ENCODE peak calls at places on chromosomes 12 and 14, in seven cellular contexts. U, P, I, B, A, E and N are unnamed samples.

GRCh38 chr12:69994593-69995222 is 169.7 kb downstream of the MYRFL start:
- DNase-seq in U (no peak), P (no peak), I (no peak), B (no peak), A (peak; percentile 53), E (no peak), N (no peak)

GRCh38 chr14:102352213-102352612 is 10.5 kb downstream of the CINP start:
- DNase-seq in U (no peak), P (no peak), I (no peak), B (no peak), A (no peak), E (no peak), N (no peak)

GRCh38 chr14:51006781-51007211 is 62.5 kb upstream of the PYGL start:
- DNase-seq in U (no peak), P (no peak), I (peak; percentile 45), B (no peak), A (no peak), E (no peak), N (no peak)

GRCh38 chr12:113874999-113875561 is 91.0 kb downstream of the RBM19 start:
- DNase-seq in U (no peak), P (no peak), I (peak; percentile 47), B (no peak), A (no peak), E (no peak), N (no peak)

GRCh38 chr12:52147367-52147972 is 44.3 kb downstream of the KRT80 start:
- DNase-seq in U (no peak), P (no peak), I (peak; percentile 99), B (no peak), A (peak; percentile 96), E (no peak), N (no peak)

GRCh38 chr12:114925076-114925475 is 241.1 kb upstream of the TBX3 start:
- DNase-seq in U (no peak), P (no peak), I (no peak), B (no peak), A (no peak), E (no peak), N (no peak)

GRCh38 chr12:69527506-69528272 is 57.5 kb downstream of the FRS2 start:
- DNase-seq in U (no peak), P (no peak), I (peak; percentile 81), B (no peak), A (no peak), E (no peak), N (no peak)

GRCh38 chr12:144650-145284 is 69.2 kb downstream of the SLC6A12 start:
- DNase-seq in U (no peak), P (no peak), I (no peak), B (no peak), A (no peak), E (peak; percentile 41), N (no peak)

GRCh38 chr12:180445-180844 is 33.5 kb downstream of the SLC6A12 start:
- DNase-seq in U (no peak), P (no peak), I (no peak), B (peak; percentile 66), A (peak; percentile 34), E (peak; percentile 73), N (no peak)

GRCh38 chr12:117441751-117442150 is 80.3 kb upstream of the NOS1 start:
- DNase-seq in U (no peak), P (no peak), I (no peak), B (no peak), A (no peak), E (no peak), N (no peak)

GRCh38 chr14:79493081-79493652 is 718.1 kb downstream of the DIO2 start:
- DNase-seq in U (no peak), P (no peak), I (no peak), B (no peak), A (no peak), E (no peak), N (no peak)

GRCh38 chr12:46342562-46343033 is 30.0 kb downstream of the SLC38A2 start:
- DNase-seq in U (peak; percentile 12), P (peak; percentile 4), I (peak; percentile 59), B (no peak), A (peak; percentile 67), E (peak; percentile 17), N (no peak)

GRCh38 chr12:59040651-59041050 is 120.3 kb upstream of the LRIG3 start:
- DNase-seq in U (no peak), P (no peak), I (peak; percentile 76), B (no peak), A (no peak), E (peak; percentile 26), N (no peak)

GRCh38 chr14:104933721-104934379 is 9.2 kb downstream of the PLD4 start:
- DNase-seq in U (no peak), P (no peak), I (no peak), B (no peak), A (no peak), E (no peak), N (no peak)

GRCh38 chr14:91466192-91466591 is 43.9 kb downstream of the PPP4R3A start:
- DNase-seq in U (no peak), P (no peak), I (no peak), B (no peak), A (no peak), E (no peak), N (no peak)

GRCh38 chr12:8081228-8081920 is 700 bp upstream of the NECAP1 start:
- DNase-seq in U (no peak), P (no peak), I (peak; percentile 33), B (no peak), A (no peak), E (peak; percentile 58), N (no peak)

GRCh38 chr14:44962573-44963528 is 861 bp downstream of the TOGARAM1 start:
- DNase-seq in U (no peak), P (peak; percentile 8), I (peak; percentile 58), B (no peak), A (peak; percentile 49), E (peak; percentile 44), N (no peak)

GRCh38 chr14:101123639-101124525 is 220.4 kb upstream of the RTL1 start:
- DNase-seq in U (no peak), P (no peak), I (no peak), B (no peak), A (peak; percentile 17), E (no peak), N (no peak)

GRCh38 chr12:128382946-128383739 is 116.2 kb downstream of the TMEM132C start:
- DNase-seq in U (no peak), P (no peak), I (no peak), B (no peak), A (no peak), E (no peak), N (no peak)

GRCh38 chr12:95629392-95629791 is 78.1 kb upstream of the USP44 start:
- DNase-seq in U (no peak), P (no peak), I (no peak), B (no peak), A (no peak), E (no peak), N (no peak)

GRCh38 chr14:59450716-59451115 is 14.5 kb downstream of the GPR135 start:
- DNase-seq in U (no peak), P (no peak), I (no peak), B (no peak), A (no peak), E (no peak), N (no peak)

GRCh38 chr12:84842406-84843013 is 70.1 kb downstream of the SLC6A15 start:
- DNase-seq in U (no peak), P (no peak), I (peak; percentile 58), B (no peak), A (no peak), E (peak; percentile 42), N (no peak)

GRCh38 chr14:99036594-99037293 is 235.3 kb downstream of the BCL11B start:
- DNase-seq in U (no peak), P (no peak), I (no peak), B (no peak), A (peak; percentile 25), E (no peak), N (no peak)

GRCh38 chr14:52067873-52068740 is 752 bp downstream of the NID2 start:
- DNase-seq in U (no peak), P (no peak), I (peak; percentile 63), B (peak; percentile 29), A (no peak), E (no peak), N (no peak)

GRCh38 chr14:97747282-97747681 is 950.1 kb downstream of the VRK1 start:
- DNase-seq in U (no peak), P (no peak), I (no peak), B (no peak), A (no peak), E (no peak), N (no peak)

GRCh38 chr12:32536000-32536345 is 136.6 kb downstream of the FGD4 start:
- DNase-seq in U (no peak), P (no peak), I (no peak), B (no peak), A (no peak), E (no peak), N (no peak)

GRCh38 chr12:4276524-4277204 is 3.1 kb downstream of the CCND2 start:
- DNase-seq in U (peak; percentile 84), P (peak; percentile 76), I (peak; percentile 83), B (peak; percentile 71), A (peak; percentile 77), E (peak; percentile 95), N (no peak)

GRCh38 chr12:76194724-76195123 is 110.2 kb upstream of the NAP1L1 start:
- DNase-seq in U (no peak), P (no peak), I (no peak), B (no peak), A (no peak), E (no peak), N (no peak)

GRCh38 chr14:97603201-97603600 is 806.0 kb downstream of the VRK1 start:
- DNase-seq in U (peak; percentile 23), P (no peak), I (no peak), B (no peak), A (no peak), E (no peak), N (no peak)

GRCh38 chr14:21543426-21544350 is 17.5 kb upstream of the SALL2 start:
- DNase-seq in U (no peak), P (no peak), I (no peak), B (no peak), A (no peak), E (no peak), N (no peak)

GRCh38 chr14:35910191-35910590 is 84.1 kb downstream of the BRMS1L start:
- DNase-seq in U (no peak), P (no peak), I (no peak), B (no peak), A (no peak), E (no peak), N (no peak)

GRCh38 chr12:66036317-66036716 is 94.2 kb downstream of the LLPH start:
- DNase-seq in U (no peak), P (no peak), I (peak; percentile 95), B (no peak), A (no peak), E (no peak), N (no peak)

GRCh38 chr14:105422695-105423487 is 3.3 kb downstream of the MTA1 start:
- DNase-seq in U (no peak), P (no peak), I (no peak), B (no peak), A (no peak), E (no peak), N (no peak)

GRCh38 chr12:15435597-15435996 is 113.3 kb downstream of the PTPRO start:
- DNase-seq in U (no peak), P (no peak), I (peak; percentile 7), B (no peak), A (no peak), E (no peak), N (no peak)

GRCh38 chr12:103273645-103274044 is 222.1 kb downstream of the C12orf42 start:
- DNase-seq in U (no peak), P (no peak), I (no peak), B (no peak), A (no peak), E (peak; percentile 6), N (no peak)

GRCh38 chr14:67517083-67517482 is 16.0 kb upstream of the PLEKHH1 start:
- DNase-seq in U (no peak), P (no peak), I (peak; percentile 34), B (no peak), A (peak; percentile 56), E (no peak), N (no peak)